ENCODE peak calls at places on chromosomes 6 and 20, in six cellular contexts. Q is lower lobe of right lung, P is HFF-Myc, G is lung, V is BJ, E is AG09309. Y is an unnamed sample.

GRCh38 chr20:23484081-23484480 is 6.8 kb upstream of the CST8 start:
- DNase-seq in Q (no peak), P (no peak), G (no peak), V (no peak), E (no peak), Y (no peak)

GRCh38 chr6:107318100-107318736 is 141.1 kb downstream of the PDSS2 start:
- DNase-seq in Q (peak; percentile 57), P (peak; percentile 40), G (peak; percentile 45), V (no peak), E (no peak), Y (peak; percentile 16)

GRCh38 chr6:29631860-29632731 is 887 bp downstream of the GABBR1 start:
- DNase-seq in Q (peak; percentile 63), P (no peak), G (peak; percentile 34), V (no peak), E (no peak), Y (peak; percentile 16)

GRCh38 chr6:66662196-66662595 is 955.2 kb upstream of the EYS start:
- DNase-seq in Q (no peak), P (no peak), G (no peak), V (no peak), E (no peak), Y (no peak)

GRCh38 chr6:30618270-30618787 is 689 bp downstream of the MRPS18B start:
- DNase-seq in Q (no peak), P (no peak), G (no peak), V (no peak), E (no peak), Y (no peak)

GRCh38 chr20:46011631-46012482 is 3.1 kb downstream of the MMP9 start:
- DNase-seq in Q (peak; percentile 88), P (peak; percentile 33), G (peak; percentile 75), V (no peak), E (no peak), Y (no peak)

GRCh38 chr6:7693827-7694226 is 32.1 kb upstream of the BMP6 start:
- DNase-seq in Q (no peak), P (no peak), G (no peak), V (no peak), E (no peak), Y (no peak)

GRCh38 chr20:52204136-52204535 is 12.6 kb upstream of the ZFP64 start:
- DNase-seq in Q (no peak), P (no peak), G (no peak), V (no peak), E (no peak), Y (no peak)

GRCh38 chr20:24821391-24821790 is 127.7 kb upstream of the CST7 start:
- DNase-seq in Q (no peak), P (no peak), G (no peak), V (no peak), E (no peak), Y (no peak)

GRCh38 chr20:6122111-6122872 is 538 bp downstream of the FERMT1 start:
- DNase-seq in Q (no peak), P (no peak), G (no peak), V (no peak), E (no peak), Y (no peak)

GRCh38 chr20:63495167-63495720 is 3.6 kb downstream of the EEF1A2 start:
- DNase-seq in Q (no peak), P (no peak), G (no peak), V (no peak), E (no peak), Y (no peak)

GRCh38 chr6:157019733-157020132 is 242.6 kb downstream of the ARID1B start:
- DNase-seq in Q (no peak), P (no peak), G (no peak), V (no peak), E (no peak), Y (no peak)

GRCh38 chr6:139595183-139595582 is 220.7 kb upstream of the CITED2 start:
- DNase-seq in Q (no peak), P (no peak), G (no peak), V (peak; percentile 29), E (no peak), Y (peak; percentile 28)

GRCh38 chr20:48850257-48850656 is 22.5 kb upstream of the PREX1 start:
- DNase-seq in Q (no peak), P (no peak), G (no peak), V (no peak), E (no peak), Y (no peak)

GRCh38 chr6:170093276-170093657 is 197.6 kb downstream of the DLL1 start:
- DNase-seq in Q (peak; percentile 28), P (no peak), G (no peak), V (no peak), E (no peak), Y (no peak)

GRCh38 chr20:41571006-41571405 is 47.2 kb downstream of the CHD6 start:
- DNase-seq in Q (no peak), P (no peak), G (no peak), V (no peak), E (no peak), Y (no peak)

GRCh38 chr6:80280258-80281010 is 174.0 kb downstream of the BCKDHB start:
- DNase-seq in Q (no peak), P (no peak), G (no peak), V (no peak), E (no peak), Y (no peak)

GRCh38 chr6:56727097-56727845 is 84.6 kb upstream of the DST start:
- DNase-seq in Q (no peak), P (no peak), G (no peak), V (no peak), E (peak; percentile 27), Y (no peak)

GRCh38 chr20:59013031-59013951 is 5.9 kb upstream of the TUBB1 start:
- DNase-seq in Q (no peak), P (no peak), G (no peak), V (no peak), E (no peak), Y (no peak)

GRCh38 chr6:14258695-14259655 is 141.4 kb downstream of the CD83 start:
- DNase-seq in Q (no peak), P (no peak), G (no peak), V (no peak), E (no peak), Y (no peak)

GRCh38 chr6:140858381-140858971 is 1274.2 kb upstream of the GJE1 start:
- DNase-seq in Q (no peak), P (no peak), G (no peak), V (no peak), E (no peak), Y (no peak)

DNA sequence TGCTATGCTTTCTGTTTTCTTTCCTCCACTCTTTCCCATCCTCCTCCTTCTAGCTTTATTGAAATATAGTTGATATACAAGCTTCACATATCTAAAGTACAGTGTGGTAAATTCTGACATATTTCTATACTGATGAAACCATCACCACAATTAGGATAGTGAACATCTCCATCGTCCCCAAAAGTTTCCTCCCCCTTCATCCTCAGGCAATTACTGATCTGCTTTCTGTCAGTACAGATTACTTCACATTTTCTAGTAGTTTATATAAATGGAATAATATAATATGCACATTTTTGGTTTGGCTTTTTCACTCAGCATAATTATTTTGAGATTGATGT is 12.2 kb downstream of the SNPH start:
- DNase-seq in Q (no peak), P (no peak), G (no peak), V (no peak), E (no peak), Y (no peak)
- H3K4me3 ChIP-seq in Q (no peak overlapping the region), P (no peak overlapping the region), G (no peak overlapping the region), V (no peak overlapping the region), E (no peak overlapping the region), Y (no peak overlapping the region)

GRCh38 chr6:12751694-12752304 is 35.2 kb downstream of the PHACTR1 start:
- DNase-seq in Q (peak; percentile 62), P (peak; percentile 29), G (peak; percentile 34), V (no peak), E (peak; percentile 10), Y (peak; percentile 8)

GRCh38 chr6:12748411-12748810 is 31.8 kb downstream of the PHACTR1 start:
- DNase-seq in Q (no peak), P (no peak), G (no peak), V (no peak), E (no peak), Y (no peak)

GRCh38 chr6:12750416-12750815 is 33.8 kb downstream of the PHACTR1 start:
- DNase-seq in Q (no peak), P (no peak), G (no peak), V (no peak), E (no peak), Y (no peak)

GRCh38 chr6:12748815-12749521 is 32.4 kb downstream of the PHACTR1 start:
- DNase-seq in Q (no peak), P (no peak), G (no peak), V (no peak), E (no peak), Y (no peak)

GRCh38 chr6:12749531-12750379 is 33.2 kb downstream of the PHACTR1 start:
- DNase-seq in Q (no peak), P (no peak), G (no peak), V (no peak), E (no peak), Y (no peak)
- H3K4me3 ChIP-seq in Q (no peak overlapping the region), P (peak overlapping the region; percentile 8), G (no peak overlapping the region), V (peak overlapping the region; percentile 49), E (no peak overlapping the region), Y (peak overlapping the region; percentile 38)

GRCh38 chr6:163741342-163741741 is 326.8 kb downstream of the QKI start:
- DNase-seq in Q (no peak), P (no peak), G (no peak), V (no peak), E (no peak), Y (no peak)
- H3K4me3 ChIP-seq in Q (no peak overlapping the region), P (no peak overlapping the region), G (no peak overlapping the region), V (no peak overlapping the region), E (no peak overlapping the region), Y (no peak overlapping the region)

GRCh38 chr6:135116566-135116965 is 61.9 kb upstream of the HBS1L start:
- DNase-seq in Q (no peak), P (no peak), G (no peak), V (no peak), E (no peak), Y (no peak)

GRCh38 chr6:135114355-135115145 is 59.9 kb upstream of the HBS1L start:
- DNase-seq in Q (no peak), P (no peak), G (no peak), V (no peak), E (no peak), Y (no peak)

GRCh38 chr6:135118142-135118730 is 62.9 kb upstream of the MYB start:
- DNase-seq in Q (no peak), P (no peak), G (no peak), V (no peak), E (no peak), Y (no peak)

GRCh38 chr6:135115411-135116293 is 61.0 kb upstream of the HBS1L start:
- DNase-seq in Q (no peak), P (no peak), G (no peak), V (no peak), E (no peak), Y (no peak)

GRCh38 chr6:135117413-135117968 is 62.9 kb upstream of the HBS1L start:
- DNase-seq in Q (no peak), P (no peak), G (no peak), V (no peak), E (no peak), Y (no peak)
- H3K4me3 ChIP-seq in Q (no peak overlapping the region), P (no peak overlapping the region), G (no peak overlapping the region), V (no peak overlapping the region), E (no peak overlapping the region), Y (no peak overlapping the region)

Y was measured in skeletal muscle cell.